ENCODE peak calls at places on chromosome 14, in seven cellular contexts. W, H, M, J, T, Y and L are unnamed samples.

GRCh38 chr14:36655963-36656768 is 5.5 kb upstream of the PAX9 start:
- DNase-seq in M (no peak), H (no peak), W (peak; percentile 47), Y (peak; percentile 58), J (no peak), T (no peak), L (no peak)

GRCh38 chr14:80992580-80992979 is 37.2 kb downstream of the TSHR start:
- DNase-seq in H (no peak), J (no peak), T (no peak), W (no peak), Y (no peak), M (no peak), L (no peak)

GRCh38 chr14:55599250-55599879 is 19.4 kb downstream of the KTN1 start:
- DNase-seq in H (no peak), T (no peak), W (no peak), Y (no peak), J (peak; percentile 21), M (no peak), L (no peak)

GRCh38 chr14:61562321-61563161 is 132.8 kb upstream of the HIF1A start:
- DNase-seq in M (no peak), H (peak; percentile 99), J (no peak), T (peak; percentile 99), W (no peak), Y (no peak), L (no peak)

GRCh38 chr14:99612737-99613330 is 8.8 kb upstream of the CCDC85C start:
- DNase-seq in M (no peak), J (no peak), Y (no peak), T (no peak), H (peak; percentile 55), W (no peak), L (no peak)

GRCh38 chr14:85058170-85058569 is 471.8 kb upstream of the FLRT2 start:
- DNase-seq in H (no peak), Y (no peak), M (no peak), J (no peak), T (no peak), W (no peak), L (no peak)

GRCh38 chr14:72513994-72514659 is 379.8 kb downstream of the DPF3 start:
- DNase-seq in Y (no peak), W (no peak), J (no peak), M (no peak), T (peak; percentile 63), H (peak; percentile 57), L (no peak)

GRCh38 chr14:39431416-39432178 is 636 bp downstream of the FBXO33 start:
- DNase-seq in J (peak; percentile 45), Y (peak; percentile 49), H (peak; percentile 29), W (peak; percentile 48), T (no peak), M (peak; percentile 21), L (peak; percentile 69)

GRCh38 chr14:100864206-100864605 is 38.3 kb downstream of the MEG3 start:
- DNase-seq in J (no peak), H (no peak), T (no peak), M (no peak), Y (no peak), W (no peak), L (no peak)